ENCODE peak calls at places on chromosomes 6 and 20, in nine cellular contexts. H is adrenal gland, Z is spleen, B is gastrocnemius medialis, R is endothelial cell of umbilical vein, A is tibial nerve, F is thyroid gland, D is ovary, Q is sigmoid colon. T is an unnamed sample.

GRCh38 chr20:45508068-45508886 is 7.1 kb downstream of the SPINT3 start:
- DNase-seq in H (no peak), F (no peak), A (no peak), Z (no peak), Q (no peak), R (no peak), D (no peak), B (no peak), T (no peak)

GRCh38 chr6:2780109-2780730 is 15.0 kb downstream of the WRNIP1 start:
- DNase-seq in B (no peak), Q (no peak), F (peak), R (no peak), D (no peak), Z (no peak), H (no peak), A (no peak), T (no peak)

GRCh38 chr6:47701374-47701773 is 3.0 kb downstream of the ADGRF4 start:
- DNase-seq in D (no peak), A (no peak), H (no peak), F (no peak), B (no peak), Q (no peak), Z (no peak), R (no peak), T (no peak)

GRCh38 chr6:71388846-71389543 is 100.4 kb downstream of the OGFRL1 start:
- DNase-seq in R (no peak), H (no peak), Q (no peak), A (no peak), F (no peak), D (no peak), B (no peak), Z (no peak), T (no peak)

GRCh38 chr20:37914672-37915433 is 11.9 kb downstream of the VSTM2L start:
- DNase-seq in D (no peak), A (no peak), R (no peak), H (no peak), B (no peak), F (peak), Q (no peak), Z (no peak), T (no peak)

GRCh38 chr6:88989215-88989614 is 25.8 kb upstream of the RNGTT start:
- DNase-seq in Z (no peak), D (no peak), A (no peak), H (peak), B (no peak), Q (no peak), R (no peak), F (no peak), T (no peak)

GRCh38 chr6:34383651-34384304 is 8.7 kb downstream of the NUDT3 start:
- DNase-seq in Z (no peak), F (peak), D (no peak), A (no peak), R (no peak), H (no peak), B (no peak), Q (no peak), T (no peak)

GRCh38 chr6:158923801-158924498 is 76.1 kb downstream of the RSPH3 start:
- DNase-seq in R (no peak), B (no peak), Q (no peak), Z (no peak), D (no peak), F (no peak), A (no peak), H (no peak), T (no peak)

GRCh38 chr6:137901454-137901853 is 34.4 kb downstream of the TNFAIP3 start:
- DNase-seq in D (no peak), B (no peak), F (no peak), Q (no peak), H (no peak), R (no peak), A (no peak), Z (no peak), T (no peak)

GRCh38 chr20:37282558-37282957 is 6.9 kb upstream of the MANBAL start:
- DNase-seq in H (no peak), B (no peak), R (no peak), Z (no peak), F (no peak), D (no peak), Q (peak), A (no peak), T (no peak)

GRCh38 chr6:45502446-45502845 is 124.7 kb upstream of the SUPT3H start:
- DNase-seq in H (no peak), A (no peak), Q (no peak), R (no peak), F (no peak), D (no peak), B (no peak), Z (no peak), T (no peak)

GRCh38 chr6:105077592-105078463 is 102.0 kb downstream of the POPDC3 start:
- DNase-seq in D (no peak), R (peak), H (no peak), F (no peak), A (peak), Q (no peak), B (no peak), Z (no peak), T (no peak)

GRCh38 chr6:26387565-26387964 is 4.7 kb downstream of the BTN2A2 start:
- DNase-seq in H (no peak), Z (no peak), F (no peak), B (no peak), R (no peak), A (no peak), D (no peak), Q (no peak), T (no peak)

GRCh38 chr6:152348116-152348515 is 289.0 kb downstream of the SYNE1 start:
- DNase-seq in Z (no peak), B (no peak), H (no peak), Q (no peak), R (no peak), F (no peak), D (no peak), A (no peak), T (no peak)

GRCh38 chr6:169990095-169991030 is 238.9 kb downstream of the ERMARD start:
- DNase-seq in Z (peak), R (peak), A (peak), F (no peak), B (no peak), H (peak), Q (peak), D (no peak), T (peak)

GRCh38 chr20:6061544-6061943 is 7.7 kb upstream of the LRRN4 start:
- DNase-seq in Z (no peak), D (no peak), H (no peak), Q (no peak), B (no peak), A (no peak), R (no peak), F (no peak), T (no peak)

GRCh38 chr6:87846446-87846845 is 144.4 kb upstream of the AKIRIN2 start:
- DNase-seq in B (no peak), R (no peak), H (no peak), D (no peak), Q (no peak), F (no peak), A (no peak), Z (no peak), T (no peak)

GRCh38 chr6:27066381-27066780 is 181.1 kb upstream of the PRSS16 start:
- DNase-seq in B (no peak), F (no peak), D (no peak), H (no peak), Q (no peak), Z (no peak), A (no peak), R (no peak), T (no peak)

GRCh38 chr6:158219229-158219628 is 51.1 kb downstream of the GTF2H5 start:
- DNase-seq in F (no peak), D (no peak), B (no peak), Z (no peak), H (peak), A (no peak), Q (no peak), R (no peak), T (no peak)

GRCh38 chr6:153849072-153849759 is 189.8 kb upstream of the OPRM1 start:
- DNase-seq in R (no peak), A (no peak), B (no peak), Q (no peak), D (no peak), Z (no peak), H (no peak), F (no peak), T (no peak)

GRCh38 chr6:31740397-31741223 is 805 bp downstream of the MSH5 start:
- DNase-seq in R (no peak), D (no peak), B (no peak), H (no peak), A (no peak), F (peak), Q (no peak), Z (peak), T (no peak)

GRCh38 chr20:60966766-60967165 is 285.3 kb upstream of the CDH4 start:
- DNase-seq in H (no peak), F (no peak), R (no peak), B (no peak), Q (no peak), Z (no peak), D (no peak), A (no peak), T (no peak)

GRCh38 chr6:90202156-90202555 is 94.5 kb downstream of the BACH2 start:
- DNase-seq in Z (no peak), B (no peak), Q (no peak), H (no peak), R (no peak), D (no peak), F (no peak), A (no peak), T (no peak)

GRCh38 chr6:68279793-68280557 is 355.1 kb upstream of the ADGRB3 start:
- DNase-seq in F (no peak), H (no peak), B (no peak), A (no peak), D (no peak), Q (no peak), Z (no peak), R (no peak), T (no peak)

GRCh38 chr6:165883851-165884640 is 221.0 kb upstream of the PDE10A start:
- DNase-seq in D (no peak), A (no peak), Z (no peak), F (no peak), R (no peak), Q (no peak), H (no peak), B (no peak), T (no peak)

GRCh38 chr20:37992802-37993538 is 40.3 kb downstream of the TTI1 start:
- DNase-seq in Q (no peak), A (peak), F (peak), Z (no peak), D (no peak), R (peak), B (peak), H (peak), T (no peak)

GRCh38 chr6:13205106-13205505 is 123.2 kb downstream of the TBC1D7 start:
- DNase-seq in H (no peak), F (no peak), Q (no peak), D (no peak), R (no peak), A (no peak), B (no peak), Z (no peak), T (no peak)

GRCh38 chr6:97663252-97663651 is 380.2 kb upstream of the MMS22L start:
- DNase-seq in B (no peak), F (no peak), H (no peak), Z (peak), R (no peak), Q (no peak), D (no peak), A (no peak), T (no peak)

GRCh38 chr6:97666889-97667288 is 383.9 kb upstream of the MMS22L start:
- DNase-seq in B (no peak), Z (no peak), A (no peak), H (no peak), Q (no peak), R (no peak), F (no peak), D (no peak), T (no peak)

GRCh38 chr6:97665410-97665809 is 382.4 kb upstream of the MMS22L start:
- DNase-seq in F (no peak), A (no peak), B (no peak), Z (no peak), D (no peak), H (no peak), Q (no peak), R (no peak), T (no peak)

GRCh38 chr6:97669191-97669651 is 386.2 kb upstream of the MMS22L start:
- DNase-seq in B (no peak), R (no peak), F (peak), A (no peak), H (no peak), Q (no peak), Z (peak), D (no peak), T (no peak)

DNA sequence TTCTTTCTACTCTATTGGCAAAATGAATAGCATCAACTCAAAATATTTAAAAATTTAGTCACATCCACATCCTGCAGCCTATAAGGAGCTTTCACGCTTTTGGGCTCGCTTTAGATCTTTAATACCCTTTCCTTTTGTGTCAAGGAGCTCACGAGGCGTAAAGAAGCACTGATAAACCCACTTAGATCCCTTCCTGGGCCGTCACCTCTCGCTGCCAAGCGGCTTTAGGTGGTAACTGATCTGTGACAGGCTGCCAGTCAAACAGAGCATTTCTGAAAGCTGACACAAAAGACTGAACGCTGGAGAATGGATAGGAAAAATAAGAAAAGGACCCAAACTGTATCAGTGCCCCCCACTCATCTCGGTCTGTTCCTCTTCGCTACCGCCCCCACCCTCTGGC is 385.7 kb upstream of the MMS22L start:
- DNase-seq in Q (no peak), Z (peak), F (peak), R (no peak), B (no peak), D (no peak), A (no peak), H (no peak), T (no peak)
- TF ChIP-seq CTCF in Q (no peak), Z (no peak), F (no peak), R (no peak), B (no peak), D (no peak), A (no peak), H (no peak), T (no peak)

GRCh38 chr20:57754190-57754589 is 44.4 kb upstream of the PMEPA1 start:
- DNase-seq in B (no peak), Q (no peak), H (no peak), R (no peak), F (no peak), A (no peak), Z (no peak), D (no peak), T (no peak)
- TF ChIP-seq POLR2A in B (no peak), Q (no peak), H (no peak), R (no peak), F (no peak), A (no peak), Z (no peak), D (no peak), T (no peak)

GRCh38 chr20:24208652-24209051 is 220.1 kb upstream of the GGTLC1 start:
- DNase-seq in B (no peak), R (no peak), A (no peak), H (no peak), F (no peak), Q (no peak), Z (no peak), D (no peak), T (no peak)
- TF ChIP-seq CTCF in B (no peak), R (no peak), A (no peak), H (no peak), F (no peak), Q (no peak), Z (no peak), D (no peak), T (no peak)

DNA sequence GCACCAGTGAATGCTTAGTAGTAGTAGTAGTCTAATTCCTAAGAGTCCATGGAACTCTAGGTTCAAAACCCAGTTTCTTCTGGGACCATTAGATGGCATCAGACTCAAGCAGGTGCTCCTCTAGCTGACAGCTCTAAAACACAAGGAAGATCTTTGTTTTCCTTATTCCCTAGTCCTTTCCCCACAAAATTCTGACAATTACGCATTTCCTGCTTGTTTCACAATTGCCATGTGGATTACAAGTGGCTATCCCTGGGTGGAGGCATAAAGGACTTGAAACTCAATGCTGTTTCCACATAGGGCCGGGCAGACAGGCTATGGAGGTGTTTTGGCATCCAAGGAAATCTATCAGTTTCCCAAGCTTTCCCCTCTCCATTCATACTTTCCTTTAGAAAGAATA is 9.2 kb upstream of the HLA-DOB start:
- DNase-seq in H (no peak), B (no peak), A (peak), Z (no peak), Q (no peak), R (peak), D (no peak), F (no peak), T (no peak)
- TF ChIP-seq POLR2A in H (no peak), B (no peak), A (peak), Z (no peak), Q (no peak), R (no peak), D (no peak), F (no peak), T (no peak)

DNA sequence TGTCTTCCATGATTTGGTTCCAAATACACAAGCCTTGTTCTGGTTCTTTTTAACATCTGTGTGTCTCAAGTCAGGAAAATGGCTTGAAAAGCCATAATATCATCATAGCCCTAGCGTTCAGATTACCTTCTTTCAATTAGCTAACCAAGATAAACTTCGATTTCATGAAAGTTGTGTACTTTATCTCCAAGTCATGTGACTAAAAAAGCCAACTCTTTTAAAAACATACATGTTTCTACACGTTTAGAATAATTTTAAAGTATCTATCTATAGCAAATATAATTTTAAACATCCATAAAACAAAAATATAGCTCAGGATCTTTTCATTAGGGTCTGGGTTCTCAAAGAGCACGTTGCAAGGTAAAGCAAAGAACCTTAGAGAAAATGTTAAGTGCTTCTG is 261.1 kb downstream of the PRL start:
- DNase-seq in D (no peak), Z (no peak), R (no peak), Q (no peak), B (no peak), A (no peak), H (no peak), F (no peak), T (no peak)
- TF ChIP-seq CTCF in D (no peak), Z (no peak), R (no peak), Q (no peak), B (no peak), A (no peak), H (no peak), F (no peak), T (no peak)

DNA sequence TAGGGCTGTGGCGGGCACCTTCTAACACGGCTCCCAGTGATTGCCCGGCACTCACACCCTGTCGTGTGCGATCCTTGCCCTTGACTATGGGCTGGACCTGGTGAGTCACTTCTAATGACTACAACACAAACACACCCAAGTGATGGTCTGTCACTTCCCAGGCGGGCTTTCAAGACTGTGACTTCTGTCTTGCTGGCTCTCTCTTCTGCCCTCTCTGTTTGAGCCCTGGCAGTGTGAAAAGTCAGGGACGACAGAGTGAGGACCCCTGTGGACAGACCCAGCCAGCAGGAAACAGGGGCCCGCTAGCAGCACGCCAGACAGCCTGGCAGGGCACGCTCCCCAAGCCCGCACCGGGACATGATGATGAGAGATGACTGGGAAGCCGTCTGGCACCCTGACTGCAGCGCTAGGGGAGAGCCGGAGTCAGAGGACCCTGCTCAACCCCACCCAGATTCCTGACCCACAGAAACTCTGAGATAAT is 43.0 kb downstream of the KIF16B start:
- DNase-seq in D (no peak), Q (no peak), H (peak), F (no peak), R (no peak), A (no peak), B (no peak), Z (no peak), T (peak)
- TF ChIP-seq POLR2A in D (no peak), Q (no peak), H (peak), F (no peak), R (no peak), A (no peak), B (no peak), Z (no peak), T (no peak)

DNA sequence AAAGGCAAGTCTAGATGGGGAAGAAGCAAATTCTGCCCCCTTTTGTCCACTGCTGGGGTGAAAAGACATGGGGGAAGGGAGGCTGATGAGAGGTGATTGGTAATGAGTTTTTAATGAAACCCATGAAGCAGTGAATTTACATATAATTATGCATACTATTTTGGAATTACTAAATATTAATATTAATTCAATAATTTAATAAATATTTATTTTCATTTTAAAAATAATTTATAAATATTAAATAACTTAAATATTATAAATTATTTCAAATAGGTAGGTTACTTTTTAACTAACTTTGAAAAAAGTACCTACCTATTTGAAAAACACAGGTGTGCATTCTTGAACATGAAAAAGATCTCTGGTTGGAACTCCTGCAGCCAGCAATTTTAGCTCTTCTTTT is 138.1 kb upstream of the GPR6 start:
- DNase-seq in H (no peak), A (no peak), F (no peak), D (no peak), Q (no peak), R (no peak), B (no peak), Z (no peak), T (no peak)
- TF ChIP-seq CTCF in H (no peak), A (no peak), F (no peak), D (no peak), Q (no peak), R (no peak), B (no peak), Z (no peak), T (no peak)

GRCh38 chr6:43769526-43770416 is at the start of gene VEGFA:
- DNase-seq in A (peak), D (peak), H (peak), R (peak), Q (peak), B (peak), F (peak), Z (peak), T (peak)
- TF ChIP-seq POLR2A in A (peak), D (peak), H (peak), R (peak), Q (peak), B (peak), F (peak), Z (peak), T (peak)